ENCODE peak calls at places on chromosomes 5 and 9, in four cellular contexts. N, H, K and Q are unnamed samples. For H3K4me1, the result is how much of the 10 kb centered on the place peaks cover.

GRCh38 chr9:30765318-30765717 is 1619.1 kb upstream of the ACO1 start:
- DNase-seq in H (no peak), K (no peak), N (no peak), Q (no peak)

GRCh38 chr9:95015569-95015968 is 289.1 kb downstream of the AOPEP start:
- DNase-seq in K (no peak), H (no peak), N (no peak), Q (no peak)

GRCh38 chr5:155998258-155998657 is 328.7 kb upstream of the SGCD start:
- DNase-seq in N (no peak), K (no peak), H (no peak), Q (no peak)

GRCh38 chr5:96257904-96258303 is 175.1 kb downstream of the PCSK1 start:
- DNase-seq in K (no peak), H (no peak), N (no peak), Q (no peak)

GRCh38 chr5:39794511-39794910 is 369.7 kb upstream of the DAB2 start:
- DNase-seq in K (no peak), H (peak), N (no peak), Q (no peak)

GRCh38 chr9:99269429-99269828 is 47.3 kb downstream of the SEC61B start:
- DNase-seq in K (no peak), N (no peak), H (no peak), Q (no peak)

GRCh38 chr5:80207832-80208231 is 48.0 kb downstream of the SERINC5 start:
- DNase-seq in H (no peak), N (no peak), K (no peak), Q (no peak)

GRCh38 chr5:141850183-141850768 is 27.9 kb downstream of the PCDH1 start:
- DNase-seq in N (no peak), K (no peak), H (peak), Q (no peak)

GRCh38 chr5:10233505-10233904 is 16.2 kb downstream of the ATPSCKMT start:
- DNase-seq in N (no peak), H (no peak), K (no peak), Q (peak)

GRCh38 chr5:66684663-66685062 is 88.5 kb downstream of the MAST4 start:
- DNase-seq in N (no peak), H (no peak), K (no peak), Q (no peak)

GRCh38 chr5:158857376-158857775 is 242.3 kb downstream of the EBF1 start:
- DNase-seq in K (no peak), H (no peak), N (no peak), Q (no peak)

GRCh38 chr5:154444559-154445421 is 1.0 kb upstream of the SAP30L start:
- DNase-seq in N (peak), K (no peak), H (peak), Q (peak)

GRCh38 chr5:74974451-74975089 is 77.8 kb downstream of the GCNT4 start:
- DNase-seq in H (no peak), K (no peak), N (no peak), Q (no peak)

GRCh38 chr9:77946969-77947368 is 84.6 kb downstream of the GNAQ start:
- DNase-seq in N (peak), K (no peak), H (no peak), Q (no peak)

GRCh38 chr5:96663608-96664007 is 1.4 kb downstream of the CAST start:
- DNase-seq in N (no peak), H (no peak), K (no peak), Q (no peak)

GRCh38 chr5:126919566-126919965 is 110.8 kb downstream of the MARCHF3 start:
- DNase-seq in H (peak), N (no peak), K (no peak), Q (no peak)

GRCh38 chr5:123150089-123150488 is 61.0 kb downstream of the PRDM6 start:
- DNase-seq in N (no peak), K (no peak), H (no peak), Q (no peak)

GRCh38 chr9:136685792-136686533 is 1.3 kb downstream of the AGPAT2 start:
- DNase-seq in K (peak), N (no peak), H (peak), Q (no peak)

GRCh38 chr9:96137666-96138429 is 164.1 kb downstream of the HSD17B3 start:
- DNase-seq in H (no peak), K (no peak), N (no peak), Q (no peak)

GRCh38 chr5:61311836-61312808 is 19.9 kb upstream of the ZSWIM6 start:
- DNase-seq in H (no peak), K (no peak), N (no peak), Q (no peak)

GRCh38 chr5:102536323-102536928 is 37.6 kb upstream of the SLCO6A1 start:
- DNase-seq in H (no peak), K (no peak), N (no peak), Q (no peak)

GRCh38 chr5:117943521-117943920 is 1044.8 kb downstream of the DTWD2 start:
- DNase-seq in K (no peak), H (peak), N (no peak), Q (no peak)

GRCh38 chr5:127960126-127960744 is 123.3 kb upstream of the SLC12A2 start:
- DNase-seq in H (no peak), K (no peak), N (no peak), Q (no peak)

GRCh38 chr5:73906277-73906676 is 280.3 kb downstream of the ARHGEF28 start:
- DNase-seq in N (no peak), K (no peak), H (no peak), Q (no peak)

GRCh38 chr9:20417695-20418094 is 204.6 kb downstream of the MLLT3 start:
- DNase-seq in N (no peak), K (no peak), H (no peak), Q (no peak)

GRCh38 chr9:22657713-22658112 is 211.1 kb downstream of the DMRTA1 start:
- DNase-seq in H (no peak), K (no peak), N (no peak), Q (no peak)

DNA sequence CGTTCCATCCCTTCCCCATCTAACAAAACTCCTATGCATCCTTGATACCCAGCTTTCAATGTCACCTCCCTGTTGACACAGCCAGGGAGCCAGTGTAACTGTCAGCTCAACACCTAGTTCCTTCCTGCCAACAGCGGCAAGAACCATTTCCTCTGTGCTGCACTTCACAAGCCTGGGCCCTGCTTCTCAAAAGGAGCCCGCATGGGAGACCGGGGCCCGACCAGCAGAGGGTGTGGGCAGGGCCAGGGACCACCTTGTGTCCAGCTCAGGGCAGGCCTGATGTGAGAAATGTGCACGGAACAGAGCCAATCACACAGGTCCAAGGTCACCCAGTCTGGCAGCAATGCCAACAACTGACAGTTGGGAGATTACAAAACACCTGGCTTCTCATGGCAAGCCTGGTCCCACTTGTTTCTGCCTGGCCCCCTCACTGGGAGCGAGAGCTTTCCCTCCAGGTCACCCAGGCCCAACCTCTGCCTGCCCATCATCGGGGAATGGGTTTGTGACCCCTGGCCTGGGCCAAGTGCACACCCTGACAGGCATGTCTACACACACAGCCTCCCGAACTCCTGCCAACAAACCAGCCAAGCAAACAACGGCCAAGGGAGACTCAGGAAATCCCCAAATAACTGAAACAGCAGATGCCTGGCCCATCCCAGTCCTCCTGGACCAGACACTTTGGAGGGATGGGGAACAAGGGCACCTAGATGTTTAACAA is 3.1 kb downstream of the RNF44 start:
- DNase-seq in H (no peak), K (peak), N (peak), Q (no peak)
- H3K4me1 ChIP-seq in H (half or more), K (under half), N (under half), Q (under half)

DNA sequence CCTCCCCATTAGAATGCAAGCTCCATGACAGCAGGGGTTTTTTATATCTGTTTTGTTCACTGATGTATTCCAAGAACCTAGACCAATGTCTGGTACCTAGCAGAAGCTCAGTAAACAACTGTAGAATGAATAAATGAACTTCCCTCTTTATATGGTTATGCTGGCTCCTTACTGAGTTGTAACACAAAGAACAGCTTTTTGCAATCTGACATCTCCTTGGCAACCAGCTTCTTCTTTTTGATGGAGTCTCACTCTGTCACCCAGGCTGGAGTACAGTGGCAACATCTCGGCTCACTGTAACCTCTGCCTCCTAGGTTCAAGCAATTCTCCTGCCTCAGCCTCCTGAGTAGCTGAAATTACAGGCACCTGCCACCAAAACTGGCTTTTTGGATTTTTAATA is 13.6 kb downstream of the TRMO start:
- DNase-seq in N (no peak), H (no peak), K (no peak), Q (no peak)
- H3K4me1 ChIP-seq in N (under half), H (half or more), K (under half), Q (under half)

DNA sequence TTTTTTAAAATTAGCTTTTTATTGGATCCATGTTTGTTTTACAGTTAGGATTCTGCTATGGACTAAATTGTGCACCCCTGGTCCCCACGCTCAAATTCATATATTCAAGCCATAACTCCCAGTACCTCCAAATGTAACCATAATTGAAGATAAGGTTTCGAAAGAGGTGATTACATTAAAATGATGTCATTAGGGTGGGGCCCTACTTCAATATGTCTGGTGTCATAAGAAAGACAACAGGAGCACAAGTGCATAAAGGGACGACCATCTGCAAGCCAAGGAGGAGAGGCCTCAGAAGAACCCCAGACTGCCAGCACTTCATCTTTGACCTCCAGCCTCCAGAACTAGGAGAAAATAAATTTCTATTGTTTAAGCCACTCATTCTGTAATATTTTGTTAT is 7.4 kb upstream of the HNRNPA0 start:
- DNase-seq in N (no peak), H (no peak), K (no peak), Q (no peak)
- H3K4me1 ChIP-seq in N (under half), H (under half), K (under half), Q (under half)

GRCh38 chr9:69079186-69079585 is 43.6 kb downstream of the FXN start:
- DNase-seq in N (no peak), H (no peak), K (no peak), Q (no peak)

GRCh38 chr9:69078069-69078468 is 42.5 kb downstream of the FXN start:
- DNase-seq in N (no peak), K (no peak), H (no peak), Q (no peak)

GRCh38 chr9:69081261-69081660 is 45.7 kb downstream of the FXN start:
- DNase-seq in K (no peak), H (no peak), N (no peak), Q (no peak)

GRCh38 chr9:69076550-69076949 is 41.0 kb downstream of the FXN start:
- DNase-seq in K (no peak), N (no peak), H (no peak), Q (no peak)

DNA sequence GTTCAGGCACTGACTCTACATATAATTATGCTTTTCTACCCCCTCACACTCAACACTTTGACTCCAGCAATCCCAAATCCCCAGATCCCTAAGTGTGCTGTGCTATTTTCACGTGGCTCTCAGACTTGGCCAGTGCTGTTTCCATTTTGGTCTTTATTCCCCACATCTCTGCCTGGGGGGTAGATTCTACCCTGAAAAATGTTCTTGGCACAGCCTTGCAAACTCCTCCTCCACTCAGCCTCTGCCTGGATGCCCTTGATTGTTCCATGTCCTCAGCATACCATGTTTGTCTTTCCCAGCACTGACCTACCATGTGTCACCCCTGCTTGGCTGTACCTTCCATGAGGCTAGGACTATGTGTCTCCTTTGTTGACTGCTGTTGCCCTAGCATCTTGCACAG is 43.0 kb downstream of the FXN start:
- DNase-seq in H (peak), N (no peak), K (no peak), Q (no peak)
- H3K4me1 ChIP-seq in H (under half), N (under half), K (under half), Q (under half)

DNA sequence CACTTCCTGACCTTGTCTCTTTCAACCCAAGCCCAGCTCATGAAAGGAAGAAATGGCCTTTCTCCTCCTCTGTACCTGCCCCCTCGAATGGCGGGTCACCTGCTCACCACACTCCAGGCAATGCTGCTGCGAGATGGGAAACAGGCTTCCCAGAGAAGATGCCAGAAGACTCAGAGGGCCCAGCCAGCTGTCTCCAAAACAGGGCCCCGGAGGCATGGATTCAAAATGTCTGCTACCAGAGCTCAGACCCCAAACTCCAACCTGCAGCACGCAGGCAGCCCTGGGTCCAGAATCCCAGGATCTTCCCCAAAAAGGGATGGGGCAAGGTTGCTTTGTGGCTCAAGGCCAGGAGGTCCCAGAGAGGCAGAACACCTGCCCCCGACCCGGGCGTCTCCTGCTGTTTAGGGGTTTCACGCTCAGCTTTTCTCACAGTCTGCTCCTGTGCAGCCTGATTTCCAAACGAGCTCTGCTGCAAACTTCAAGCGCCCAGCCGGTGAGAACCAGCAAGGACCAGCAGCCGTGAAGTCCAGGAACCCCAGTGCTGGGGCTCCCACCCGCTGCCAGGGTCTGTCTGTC is 42.5 kb downstream of the VAV2 start:
- DNase-seq in K (peak), N (no peak), H (no peak), Q (no peak)
- H3K4me1 ChIP-seq in K (under half), N (under half), H (under half), Q (under half)

GRCh38 chr9:116335392-116335791 is 181.8 kb downstream of the PAPPA start:
- DNase-seq in N (no peak), K (no peak), H (no peak), Q (no peak)
- H3K4me1 ChIP-seq in N (under half), K (under half), H (under half), Q (under half)

DNA sequence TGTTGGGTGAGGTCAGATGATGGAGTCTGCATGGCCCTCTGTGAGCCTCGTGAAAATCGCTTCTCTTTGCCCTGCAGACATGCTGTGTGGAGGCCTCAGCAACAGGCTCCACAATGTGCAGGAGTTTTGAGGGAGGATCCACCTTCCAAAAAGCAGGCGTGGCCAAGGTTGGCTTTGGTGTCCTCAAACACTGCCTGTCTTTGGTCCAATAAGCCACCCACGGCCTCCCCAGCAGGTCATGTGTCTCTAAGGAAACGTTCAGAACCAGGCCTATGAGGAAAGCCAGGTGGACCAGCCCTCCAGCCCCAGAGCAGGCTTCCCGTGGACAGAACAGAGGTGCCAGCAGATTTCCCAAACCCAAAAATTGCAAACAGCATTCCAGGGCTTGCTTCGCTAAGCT is 340.7 kb upstream of the IRX2 start:
- DNase-seq in H (no peak), K (no peak), N (no peak), Q (no peak)
- H3K4me1 ChIP-seq in H (under half), K (under half), N (under half), Q (under half)

DNA sequence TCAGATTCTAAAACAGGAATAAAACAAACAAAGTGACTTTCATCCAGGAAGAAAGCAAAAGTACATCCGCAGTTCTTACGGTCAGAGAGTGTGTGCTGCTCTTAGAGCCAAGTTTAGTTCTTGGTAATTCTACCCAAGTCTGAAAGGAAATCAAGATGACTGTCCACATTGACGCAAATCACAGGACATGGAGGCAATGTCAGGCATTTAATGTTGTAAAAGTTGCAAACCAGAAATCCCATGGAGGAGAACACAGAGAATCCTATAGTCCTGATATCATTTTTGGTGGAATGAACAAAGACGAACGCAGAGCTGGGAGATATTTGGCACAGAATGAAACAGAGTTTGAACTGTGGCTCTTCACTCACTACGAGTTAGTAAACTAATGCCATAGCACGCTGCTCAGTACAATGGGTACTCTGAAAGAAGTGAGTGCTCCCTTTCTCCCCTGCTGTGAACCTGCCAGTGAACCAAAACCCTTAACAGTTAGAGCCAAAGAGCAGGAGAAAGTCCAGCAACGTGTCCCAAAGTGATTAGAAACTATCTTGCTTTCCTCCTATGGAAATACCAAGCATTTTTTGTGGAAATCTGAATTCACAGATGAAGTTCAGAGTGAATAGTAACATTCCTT is 74.3 kb downstream of the MUSK start:
- DNase-seq in H (no peak), N (no peak), K (no peak), Q (no peak)
- H3K4me1 ChIP-seq in H (under half), N (under half), K (under half), Q (under half)

GRCh38 chr5:151467576-151467975 is 20.2 kb downstream of the SLC36A1 start:
- DNase-seq in H (no peak), N (no peak), K (no peak), Q (no peak)
- H3K4me1 ChIP-seq in H (under half), N (under half), K (under half), Q (under half)